ENCODE peak calls at places on chromosomes 12 and 14, in ten cellular contexts. Q, X, Z, Y, V, T, M, P, C and L are unnamed samples.

GRCh38 chr12:124774462-124775167 is 89.0 kb downstream of the SCARB1 start:
- DNase-seq in Q (peak; percentile 34), X (no peak), Z (no peak), Y (no peak), V (no peak), T (no peak), M (no peak), P (peak; percentile 85), C (no peak), L (peak; percentile 43)

GRCh38 chr14:21038416-21039058 is 3.6 kb upstream of the RNASE7 start:
- DNase-seq in Q (no peak), X (no peak), Z (no peak), Y (no peak), V (no peak), T (no peak), M (no peak), P (no peak), C (no peak), L (no peak)

GRCh38 chr14:61616524-61617185 is 78.7 kb upstream of the HIF1A start:
- DNase-seq in Q (no peak), X (no peak), Z (no peak), Y (no peak), V (no peak), T (no peak), M (no peak), P (peak; percentile 89), C (no peak), L (peak; percentile 46)

GRCh38 chr14:96246535-96246839 is 9.5 kb upstream of the BDKRB1 start:
- DNase-seq in Q (no peak), X (no peak), Z (no peak), Y (no peak), V (no peak), T (no peak), M (no peak), P (peak; percentile 99), C (no peak), L (peak; percentile 94)

GRCh38 chr14:37901978-37902377 is 305.7 kb upstream of the SSTR1 start:
- DNase-seq in Q (no peak), X (no peak), Z (no peak), Y (no peak), V (no peak), T (no peak), M (no peak), P (peak; percentile 65), C (no peak), L (no peak)

GRCh38 chr12:121443193-121443829 is 43.4 kb downstream of the RNF34 start:
- DNase-seq in Q (peak; percentile 32), X (peak; percentile 81), Z (peak; percentile 96), Y (peak; percentile 97), V (peak; percentile 84), T (peak; percentile 24), M (no peak), P (peak; percentile 70), C (peak; percentile 54), L (peak; percentile 49)

GRCh38 chr12:89350661-89351488 is 1.4 kb downstream of the DUSP6 start:
- DNase-seq in Q (peak; percentile 18), X (no peak), Z (peak; percentile 81), Y (no peak), V (no peak), T (no peak), M (no peak), P (no peak), C (no peak), L (no peak)

GRCh38 chr12:42407306-42407705 is 81.3 kb downstream of the PPHLN1 start:
- DNase-seq in Q (no peak), X (no peak), Z (no peak), Y (no peak), V (no peak), T (no peak), M (no peak), P (peak; percentile 30), C (no peak), L (peak; percentile 16)

GRCh38 chr12:104623920-104624319 is 167.2 kb downstream of the CHST11 start:
- DNase-seq in Q (no peak), X (no peak), Z (no peak), Y (no peak), V (no peak), T (no peak), M (no peak), P (no peak), C (no peak), L (no peak)

GRCh38 chr14:94381149-94382030 is 7.0 kb downstream of the SERPINA1 start:
- DNase-seq in Q (no peak), X (no peak), Z (no peak), Y (no peak), V (no peak), T (no peak), M (no peak), P (no peak), C (no peak), L (no peak)

GRCh38 chr14:75562048-75562447 is 16.4 kb upstream of the FLVCR2 start:
- DNase-seq in Q (no peak), X (no peak), Z (no peak), Y (no peak), V (no peak), T (no peak), M (no peak), P (no peak), C (no peak), L (no peak)

GRCh38 chr14:68598621-68599447 is 194.0 kb downstream of the ZFP36L1 start:
- DNase-seq in Q (no peak), X (no peak), Z (peak; percentile 88), Y (no peak), V (peak; percentile 69), T (peak; percentile 97), M (no peak), P (peak; percentile 97), C (no peak), L (peak; percentile 57)

GRCh38 chr14:101781240-101782061 is 19.9 kb downstream of the PPP2R5C start:
- DNase-seq in Q (peak; percentile 23), X (no peak), Z (peak; percentile 83), Y (peak; percentile 79), V (no peak), T (no peak), M (peak; percentile 80), P (no peak), C (no peak), L (no peak)

GRCh38 chr12:3042394-3042793 is 34.8 kb upstream of the TSPAN9 start:
- DNase-seq in Q (no peak), X (no peak), Z (no peak), Y (no peak), V (no peak), T (no peak), M (no peak), P (no peak), C (no peak), L (no peak)

GRCh38 chr12:113174461-113175384 is 10.6 kb downstream of the DDX54 start:
- DNase-seq in Q (peak; percentile 56), X (peak; percentile 73), Z (peak; percentile 89), Y (peak; percentile 91), V (peak; percentile 78), T (no peak), M (no peak), P (peak; percentile 52), C (no peak), L (no peak)

GRCh38 chr14:48792376-48793024 is 793.7 kb downstream of the RPS29 start:
- DNase-seq in Q (no peak), X (no peak), Z (peak; percentile 9), Y (no peak), V (no peak), T (no peak), M (no peak), P (peak; percentile 29), C (no peak), L (no peak)

GRCh38 chr12:131943389-131943788 is 6.4 kb upstream of the EP400 start:
- DNase-seq in Q (no peak), X (no peak), Z (peak; percentile 67), Y (no peak), V (no peak), T (no peak), M (no peak), P (no peak), C (no peak), L (no peak)

DNA sequence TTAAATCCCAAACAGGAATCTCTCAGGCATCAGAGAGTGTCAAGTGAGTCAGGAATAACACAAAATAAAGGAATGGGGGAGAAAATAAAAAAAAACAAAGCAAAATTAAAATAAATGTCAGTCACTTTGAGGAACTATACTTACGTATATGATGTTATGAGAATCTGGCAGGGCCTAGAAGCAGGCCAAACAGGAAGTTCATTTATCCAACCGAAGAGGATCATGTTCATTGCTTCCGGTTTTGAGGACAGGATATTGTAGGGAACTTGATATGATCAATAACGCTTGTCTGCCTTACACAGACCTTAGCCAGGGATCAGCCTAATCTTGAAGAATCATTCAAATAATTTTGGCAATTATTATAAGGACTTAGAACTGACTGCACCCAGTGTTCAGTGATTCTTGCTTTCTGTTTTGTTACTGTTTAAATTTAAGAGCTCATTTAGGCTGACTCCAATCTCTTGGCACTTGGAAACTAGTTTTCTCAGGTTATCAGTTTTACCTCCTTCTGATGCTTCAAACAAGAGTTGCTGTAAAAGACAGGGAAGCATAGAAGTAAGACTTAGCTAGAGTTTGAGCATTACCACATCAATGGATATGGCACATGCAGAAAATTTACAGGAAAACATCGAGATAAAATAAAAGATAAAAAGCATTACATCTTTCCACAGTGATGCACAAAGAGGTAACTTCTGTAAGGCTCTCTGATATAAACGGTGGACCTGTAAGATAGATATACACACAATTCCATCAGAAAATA is 53.4 kb downstream of the ZFC3H1 start:
- DNase-seq in Q (no peak), X (no peak), Z (no peak), Y (no peak), V (no peak), T (no peak), M (no peak), P (no peak), C (no peak), L (no peak)
- H3K27ac ChIP-seq in Q (no peak overlapping the region), X (no peak overlapping the region), Z (no peak overlapping the region), Y (no peak overlapping the region), V (no peak overlapping the region), T (no peak overlapping the region), M (no peak overlapping the region), P (no peak overlapping the region), C (no peak overlapping the region), L (no peak overlapping the region)

GRCh38 chr12:76777765-76778216 is 13.9 kb downstream of the ZDHHC17 start:
- DNase-seq in Q (no peak), X (no peak), Z (no peak), Y (no peak), V (no peak), T (no peak), M (no peak), P (no peak), C (no peak), L (no peak)
- H3K4me1 ChIP-seq in Q (peaks cover 13% of the 10 kb centered on the region), X (peaks cover 31% of the 10 kb centered on the region), Z (peaks cover 30% of the 10 kb centered on the region), Y (peaks cover 9% of the 10 kb centered on the region), V (peaks cover 1% of the 10 kb centered on the region), T (no peaks in the 10 kb centered on the region), M (peaks cover 55% of the 10 kb centered on the region), P (peaks cover 8% of the 10 kb centered on the region), C (peaks cover 15% of the 10 kb centered on the region), L (no peaks in the 10 kb centered on the region)

GRCh38 chr12:70398002-70398401 is 31.9 kb downstream of the KCNMB4 start:
- DNase-seq in Q (no peak), X (no peak), Z (no peak), Y (no peak), V (no peak), T (no peak), M (no peak), P (no peak), C (no peak), L (no peak)
- H3K27ac ChIP-seq in Q (no peak overlapping the region), X (no peak overlapping the region), Z (no peak overlapping the region), Y (no peak overlapping the region), V (no peak overlapping the region), T (no peak overlapping the region), M (no peak overlapping the region), P (no peak overlapping the region), C (no peak overlapping the region), L (no peak overlapping the region)

GRCh38 chr12:76078748-76079147 is 5.7 kb downstream of the NAP1L1 start:
- DNase-seq in Q (no peak), X (no peak), Z (no peak), Y (no peak), V (no peak), T (no peak), M (no peak), P (no peak), C (no peak), L (no peak)
- H3K4me1 ChIP-seq in Q (peaks cover 43% of the 10 kb centered on the region), X (peaks cover 33% of the 10 kb centered on the region), Z (peaks cover 43% of the 10 kb centered on the region), Y (peaks cover 8% of the 10 kb centered on the region), V (peaks cover 1% of the 10 kb centered on the region), T (peaks cover 4% of the 10 kb centered on the region), M (peaks cover 56% of the 10 kb centered on the region), P (peaks cover 5% of the 10 kb centered on the region), C (peaks cover 4% of the 10 kb centered on the region), L (peaks cover 49% of the 10 kb centered on the region)